ENCODE peak calls at places on chromosomes 3 and 15, in seven cellular contexts. R is K562, Q is PC-3, S is A549, D is GM12878, I is GM23338, M is IMR-90. C is an unnamed sample.
A peak's percentile ranks its signal among the peaks of the same experiment; 100 is the strongest.

GRCh38 chr15:77456746-77457618 is 36.3 kb downstream of the HMG20A start:
- DNase-seq in D (no peak), Q (no peak), M (peak; percentile 44), R (no peak), I (no peak), S (no peak), C (no peak)

GRCh38 chr3:138941259-138941885 is 5.6 kb downstream of the FOXL2 start:
- DNase-seq in I (peak; percentile 86), Q (peak; percentile 53), R (peak; percentile 60), D (no peak), M (peak; percentile 33), S (peak; percentile 57), C (peak; percentile 40)

GRCh38 chr3:169699070-169699469 is 35.6 kb upstream of the MECOM start:
- DNase-seq in M (peak; percentile 9), S (no peak), D (no peak), R (no peak), I (no peak), Q (no peak), C (peak; percentile 23)

GRCh38 chr3:123365450-123366143 is 83.3 kb downstream of the ADCY5 start:
- DNase-seq in Q (peak; percentile 75), M (peak; percentile 21), I (peak; percentile 84), D (no peak), S (peak; percentile 64), R (peak; percentile 61), C (peak; percentile 16)

GRCh38 chr15:74530771-74531143 is 10.3 kb upstream of the ARID3B start:
- DNase-seq in S (no peak), R (no peak), M (no peak), I (no peak), D (no peak), Q (no peak), C (no peak)

GRCh38 chr3:108319428-108320053 is 23.2 kb downstream of the HHLA2 start:
- DNase-seq in Q (peak; percentile 85), I (no peak), R (no peak), D (no peak), S (no peak), M (no peak), C (peak; percentile 28)

GRCh38 chr3:15099364-15100098 is 583 bp upstream of the RBSN start:
- DNase-seq in R (no peak), I (peak; percentile 37), S (no peak), D (no peak), Q (no peak), M (no peak), C (no peak)

GRCh38 chr3:21754839-21755238 is 3.8 kb upstream of the ZNF385D start:
- DNase-seq in M (no peak), S (no peak), D (no peak), I (no peak), Q (no peak), R (no peak), C (no peak)

GRCh38 chr3:38153986-38154608 is 11.2 kb upstream of the OXSR1 start:
- DNase-seq in I (no peak), S (no peak), D (no peak), R (no peak), M (peak; percentile 80), Q (peak; percentile 90), C (peak; percentile 97)

GRCh38 chr15:20357139-20358065 is 184.2 kb downstream of the GOLGA6L6 start:
- DNase-seq in Q (no peak), R (no peak), S (no peak), I (no peak), D (no peak), M (no peak), C (no peak)

GRCh38 chr3:149638401-149639092 is 19.3 kb downstream of the WWTR1 start:
- DNase-seq in I (no peak), Q (no peak), D (no peak), M (peak; percentile 88), R (no peak), S (no peak), C (no peak)

GRCh38 chr15:28956491-28956890 is 70.7 kb downstream of the APBA2 start:
- DNase-seq in D (no peak), M (no peak), R (no peak), I (no peak), S (no peak), Q (no peak), C (no peak)

GRCh38 chr3:188583476-188584161 is 429.7 kb downstream of the LPP start:
- DNase-seq in R (no peak), Q (peak; percentile 73), M (peak; percentile 29), D (no peak), I (no peak), S (no peak), C (no peak)

GRCh38 chr15:57662091-57662744 is 44.3 kb upstream of the POLR2M start:
- DNase-seq in D (no peak), I (no peak), M (no peak), R (no peak), S (no peak), Q (peak; percentile 16), C (no peak)

GRCh38 chr15:70778258-70779076 is 15.1 kb upstream of the UACA start:
- DNase-seq in Q (peak; percentile 91), R (no peak), S (peak; percentile 49), M (peak; percentile 94), D (no peak), I (no peak), C (no peak)
- H3K4me2 ChIP-seq in Q (peak overlapping the region; percentile 71), R (no peak overlapping the region), S (peak overlapping the region; percentile 70), M (peak overlapping the region; percentile 96), D (no peak overlapping the region), I (no peak overlapping the region), C (peak overlapping the region; percentile 44)

GRCh38 chr15:68365140-68365745 is 66.7 kb downstream of the ITGA11 start:
- DNase-seq in D (no peak), Q (no peak), I (no peak), S (no peak), M (no peak), R (no peak), C (no peak)
- H3K4me2 ChIP-seq in D (no peak overlapping the region), Q (no peak overlapping the region), I (no peak overlapping the region), S (no peak overlapping the region), M (no peak overlapping the region), R (no peak overlapping the region), C (no peak overlapping the region)

GRCh38 chr3:135636596-135636995 is 328.9 kb upstream of the PPP2R3A start:
- DNase-seq in D (no peak), M (no peak), I (no peak), R (no peak), Q (no peak), S (no peak), C (no peak)
- H3K4me2 ChIP-seq in D (no peak overlapping the region), M (no peak overlapping the region), I (no peak overlapping the region), R (no peak overlapping the region), Q (no peak overlapping the region), S (no peak overlapping the region), C (no peak overlapping the region)

GRCh38 chr3:112043621-112044201 is 9.2 kb downstream of the TMPRSS7 start:
- DNase-seq in M (peak; percentile 79), D (peak; percentile 8), Q (peak; percentile 85), I (peak; percentile 83), R (peak; percentile 65), S (peak; percentile 73), C (peak; percentile 46)
- H3K4me2 ChIP-seq in M (peak overlapping the region; percentile 80), D (no peak overlapping the region), Q (peak overlapping the region; percentile 63), I (no peak overlapping the region), R (no peak overlapping the region), S (peak overlapping the region; percentile 63), C (peak overlapping the region; percentile 57)

GRCh38 chr15:43316007-43316968 is 14.1 kb downstream of the LCMT2 start:
- DNase-seq in S (no peak), D (no peak), I (no peak), Q (no peak), M (peak; percentile 41), R (no peak), C (no peak)
- H3K4me2 ChIP-seq in S (no peak overlapping the region), D (no peak overlapping the region), I (no peak overlapping the region), Q (no peak overlapping the region), M (no peak overlapping the region), R (no peak overlapping the region), C (no peak overlapping the region)

GRCh38 chr3:183252108-183252782 is 808 bp upstream of the B3GNT5 start:
- DNase-seq in R (no peak), M (no peak), S (no peak), Q (peak; percentile 64), I (no peak), D (no peak), C (no peak)

GRCh38 chr3:183252973-183253363 is at the start of gene B3GNT5:
- DNase-seq in D (no peak), M (no peak), S (no peak), I (peak; percentile 84), R (peak; percentile 74), Q (peak; percentile 75), C (peak; percentile 85)

GRCh38 chr3:183253961-183254815 is 1.1 kb downstream of the B3GNT5 start:
- DNase-seq in M (peak; percentile 12), Q (peak; percentile 48), R (peak; percentile 73), D (no peak), I (peak; percentile 74), S (no peak), C (no peak)

GRCh38 chr3:183254816-183255730 is 2.0 kb downstream of the B3GNT5 start:
- DNase-seq in D (no peak), R (peak; percentile 48), I (no peak), S (no peak), Q (peak; percentile 74), M (peak; percentile 18), C (peak; percentile 80)

DNA sequence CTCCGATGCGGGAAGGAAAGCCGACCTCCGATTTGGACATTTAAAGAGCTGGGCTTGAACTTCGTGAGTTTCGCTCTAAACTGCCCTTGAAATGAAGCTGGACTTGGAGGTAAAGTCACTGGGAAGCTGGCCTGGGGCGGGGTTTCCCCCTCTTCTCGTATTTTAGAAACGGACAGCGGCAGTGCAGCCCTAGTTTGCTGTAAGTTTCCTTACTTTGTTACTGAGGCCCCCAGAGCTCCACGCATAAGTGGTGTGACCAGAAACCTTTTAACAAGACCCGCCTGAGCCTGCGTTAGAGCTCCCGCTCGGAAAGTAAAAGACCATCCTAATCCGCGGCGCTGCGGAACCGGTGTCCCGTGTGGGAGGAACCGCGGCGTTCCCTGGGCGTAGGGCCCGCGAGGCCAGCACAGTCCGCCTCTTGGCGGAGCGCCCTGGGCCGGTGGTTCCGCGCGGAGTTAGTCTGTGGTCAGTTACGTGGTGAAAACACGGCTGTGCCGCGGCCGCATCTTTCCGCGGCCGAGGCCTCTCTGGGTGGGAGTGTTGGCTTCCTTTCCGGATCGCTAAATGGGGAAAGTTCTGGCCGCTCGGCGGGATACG is 409 bp downstream of the B3GNT5 start:
- DNase-seq in S (no peak), Q (peak; percentile 40), M (peak; percentile 41), I (no peak), D (no peak), R (peak; percentile 48), C (peak; percentile 51)
- H3K4me2 ChIP-seq in S (peak overlapping the region; percentile 94), Q (peak overlapping the region; percentile 83), M (peak overlapping the region; percentile 79), I (peak overlapping the region; percentile 96), D (peak overlapping the region; percentile 83), R (peak overlapping the region; percentile 86), C (peak overlapping the region; percentile 93)

GRCh38 chr3:177473184-177473583 is 275.9 kb upstream of the TBL1XR1 start:
- DNase-seq in R (no peak), S (no peak), D (no peak), Q (no peak), M (peak; percentile 13), I (no peak), C (no peak)

GRCh38 chr3:177474652-177475051 is 277.4 kb upstream of the TBL1XR1 start:
- DNase-seq in D (no peak), S (no peak), Q (no peak), R (no peak), M (no peak), I (no peak), C (no peak)

GRCh38 chr3:177476921-177477435 is 279.7 kb upstream of the TBL1XR1 start:
- DNase-seq in I (no peak), D (no peak), Q (no peak), R (no peak), S (no peak), M (no peak), C (no peak)

GRCh38 chr3:177473903-177474302 is 276.6 kb upstream of the TBL1XR1 start:
- DNase-seq in S (no peak), Q (no peak), M (no peak), I (no peak), D (no peak), R (no peak), C (no peak)

GRCh38 chr3:177475266-177475665 is 278.0 kb upstream of the TBL1XR1 start:
- DNase-seq in D (no peak), Q (no peak), R (no peak), S (no peak), I (no peak), M (no peak), C (no peak)
- H3K4me2 ChIP-seq in D (no peak overlapping the region), Q (no peak overlapping the region), R (no peak overlapping the region), S (peak overlapping the region; percentile 38), I (no peak overlapping the region), M (no peak overlapping the region), C (no peak overlapping the region)

C was measured in PC-9.